ENCODE peak calls at places on chromosomes 3 and 15, in four cellular contexts. B, R, O and W are unnamed samples.

GRCh38 chr3:186909078-186909853 is 21.1 kb upstream of the ST6GAL1 start:
- DNase-seq in B (peak; percentile 73), R (no peak), O (no peak), W (no peak)

GRCh38 chr3:42999212-42999611 is 20.1 kb downstream of the GASK1A start:
- DNase-seq in B (no peak), R (no peak), O (no peak), W (no peak)

GRCh38 chr3:181969925-181970324 is 258.2 kb downstream of the SOX2 start:
- DNase-seq in B (no peak), R (no peak), O (no peak), W (no peak)

GRCh38 chr3:150238995-150239612 is 169.0 kb upstream of the TSC22D2 start:
- DNase-seq in B (peak; percentile 38), R (peak; percentile 38), O (peak; percentile 77), W (no peak)

GRCh38 chr15:80866936-80867335 is 87.8 kb downstream of the CEMIP start:
- DNase-seq in B (no peak), R (peak; percentile 36), O (no peak), W (no peak)

GRCh38 chr3:40464339-40465110 is 7.4 kb downstream of the RPL14 start:
- DNase-seq in B (no peak), R (no peak), O (no peak), W (no peak)

GRCh38 chr3:161266731-161267150 is 45.6 kb downstream of the NMD3 start:
- DNase-seq in B (no peak), R (no peak), O (peak; percentile 84), W (peak; percentile 52)

GRCh38 chr3:54870423-54870822 is 57.4 kb downstream of the LRTM1 start:
- DNase-seq in B (no peak), R (no peak), O (peak; percentile 85), W (peak; percentile 89)

GRCh38 chr15:95134306-95135100 is 903.1 kb downstream of the MCTP2 start:
- DNase-seq in B (no peak), R (no peak), O (no peak), W (no peak)
- H3K9me3 ChIP-seq in B (no peaks in the 10 kb centered on the region), R (no peaks in the 10 kb centered on the region), O (no peaks in the 10 kb centered on the region), W (no peaks in the 10 kb centered on the region)

GRCh38 chr3:11154953-11155325 is 646 bp downstream of the HRH1 start:
- DNase-seq in B (no peak), R (no peak), O (no peak), W (no peak)
- H3K4me3 ChIP-seq in B (peak overlapping the region; percentile 62), R (peak overlapping the region; percentile 68), O (peak overlapping the region; percentile 74), W (peak overlapping the region; percentile 85)

GRCh38 chr3:3927198-3927597 is 128.0 kb downstream of the LRRN1 start:
- DNase-seq in B (no peak), R (no peak), O (no peak), W (no peak)
- TF ChIP-seq CTCF in B (no peak), R (no peak), O (no peak), W (no peak)

DNA sequence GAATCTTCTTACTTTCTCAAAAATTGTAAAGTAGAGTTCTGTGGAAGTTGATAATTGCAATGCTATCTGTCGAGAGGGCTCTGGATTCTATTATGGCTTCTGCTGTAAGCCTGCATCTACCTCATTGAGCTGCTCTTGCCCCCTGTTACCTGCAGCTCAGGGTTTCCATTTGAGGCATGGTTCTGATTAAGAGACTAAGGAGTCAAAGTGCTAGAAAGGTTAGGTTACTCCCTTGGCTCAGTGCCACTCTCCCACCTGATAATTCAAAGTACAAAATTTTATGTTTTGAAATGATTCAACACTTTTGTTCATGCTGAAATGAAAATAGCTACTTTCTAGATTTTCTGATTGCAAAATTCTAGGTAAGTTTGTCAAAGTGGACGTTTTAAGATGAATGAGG is 220.5 kb upstream of the SATB1 start:
- DNase-seq in B (no peak), R (no peak), O (no peak), W (no peak)
- H3K9me3 ChIP-seq in B (peaks cover 6% of the 10 kb centered on the region), R (no peaks in the 10 kb centered on the region), O (no peaks in the 10 kb centered on the region), W (peaks cover 13% of the 10 kb centered on the region)

DNA sequence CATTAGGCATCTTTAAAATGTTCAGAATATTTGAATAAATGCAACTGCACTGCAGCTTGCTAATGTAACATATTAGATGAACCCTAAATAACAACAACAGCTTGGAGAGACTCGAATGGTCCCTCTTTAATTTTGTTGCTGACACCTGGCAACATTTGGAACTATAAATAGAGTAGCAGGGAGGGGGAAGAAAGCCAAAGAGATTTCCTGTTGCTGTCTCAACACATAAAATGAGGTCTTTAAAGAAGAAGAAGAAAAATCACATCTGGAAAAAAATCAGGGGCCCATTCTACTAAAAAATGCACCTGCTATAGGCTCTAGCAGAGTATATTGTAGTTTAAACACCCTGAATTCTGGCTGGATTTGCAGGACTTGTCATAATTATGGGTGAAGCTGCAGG is 49.9 kb upstream of the DPPA4 start:
- DNase-seq in B (no peak), R (no peak), O (no peak), W (no peak)
- H3K4me3 ChIP-seq in B (no peak overlapping the region), R (no peak overlapping the region), O (no peak overlapping the region), W (no peak overlapping the region)

GRCh38 chr3:142129516-142130171 is 19.7 kb downstream of the TFDP2 start:
- DNase-seq in B (no peak), R (no peak), O (no peak), W (no peak)

GRCh38 chr3:142124243-142124642 is 25.1 kb downstream of the TFDP2 start:
- DNase-seq in B (no peak), R (no peak), O (no peak), W (no peak)

GRCh38 chr3:142127941-142128658 is 21.2 kb downstream of the TFDP2 start:
- DNase-seq in B (no peak), R (no peak), O (no peak), W (no peak)
- TF ChIP-seq CTCF in B (no peak), R (no peak), O (no peak), W (no peak)

GRCh38 chr3:75737831-75738493 is 47.4 kb downstream of the ZNF717 start:
- DNase-seq in B (no peak), R (no peak), O (no peak), W (no peak)
- H3K9me3 ChIP-seq in B (peaks cover 55% of the 10 kb centered on the region), R (peaks cover 76% of the 10 kb centered on the region), O (peaks cover 58% of the 10 kb centered on the region), W (peaks cover 50% of the 10 kb centered on the region)

DNA sequence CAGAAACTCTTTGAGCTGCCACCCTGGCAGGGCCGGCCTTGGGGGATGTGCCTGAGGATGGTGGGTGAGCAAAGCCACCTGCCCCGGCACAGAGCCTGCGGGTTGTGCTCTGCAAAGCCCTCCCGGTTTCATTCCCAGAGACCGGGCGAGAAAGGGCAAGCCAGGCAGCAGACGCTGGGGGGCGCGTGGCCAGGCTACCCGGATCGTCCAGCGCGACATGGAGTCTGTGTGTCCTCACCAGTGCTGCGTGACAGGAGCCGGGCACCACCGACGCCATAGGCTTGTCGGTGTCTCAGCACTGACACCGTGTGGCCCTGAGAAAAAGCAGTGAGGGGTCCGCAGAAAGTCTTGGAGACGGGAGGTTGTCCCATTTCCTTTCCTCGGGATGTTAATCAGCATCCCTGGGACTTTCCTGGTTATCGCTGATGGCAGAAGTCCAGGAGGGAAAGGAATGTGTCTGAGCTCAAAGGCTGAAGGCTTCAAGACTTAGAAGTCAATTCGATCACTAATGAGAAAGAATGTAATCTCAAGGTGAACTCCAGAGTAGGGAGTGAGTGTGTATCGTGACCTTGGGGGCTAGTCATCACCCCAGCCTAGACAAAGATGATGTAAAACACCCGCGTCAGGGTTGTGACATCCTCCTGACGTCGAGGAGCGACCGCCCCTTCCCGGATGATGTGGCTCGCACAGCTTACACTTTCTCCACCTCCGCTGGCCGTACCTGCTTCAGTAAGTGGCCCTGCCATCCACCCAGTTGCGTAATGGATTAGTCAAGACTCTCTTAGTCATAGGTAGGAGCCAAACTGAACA is 36.3 kb upstream of the PLA2G4E start:
- DNase-seq in B (peak; percentile 86), R (peak; percentile 77), O (peak; percentile 99), W (no peak)
- H3K4me3 ChIP-seq in B (peak overlapping the region; percentile 36), R (peak overlapping the region; percentile 50), O (peak overlapping the region; percentile 58), W (peak overlapping the region; percentile 36)